ENCODE peak calls at places on chromosomes 12 and 14, in four cellular contexts. W is activated CD4-positive, alpha-beta memory T cell treated with anti-CD3 and anti-CD28 coated beads for 36 hours; T is GM04504; I is NCI-H2081 treated with DMSO at 0.1 percent for 48 hours. P is an unnamed sample.

GRCh38 chr14:83217492-83217891 is 1683.8 kb upstream of the SEL1L start:
- DNase-seq in W (no peak), T (peak), I (no peak), P (no peak)

GRCh38 chr14:93163570-93163969 is 21.1 kb downstream of the MOAP1 start:
- DNase-seq in W (no peak), T (no peak), I (no peak), P (no peak)

GRCh38 chr12:120890963-120891362 is 13.2 kb downstream of the SPPL3 start:
- DNase-seq in W (no peak), T (no peak), I (no peak), P (no peak)

GRCh38 chr14:35261774-35262173 is 30.4 kb upstream of the PSMA6 start:
- DNase-seq in W (no peak), T (no peak), I (no peak), P (no peak)

GRCh38 chr14:88551936-88552565 is 2.8 kb downstream of the PTPN21 start:
- DNase-seq in W (no peak), T (no peak), I (no peak), P (no peak)

GRCh38 chr12:123142518-123142840 is 8.4 kb downstream of the PITPNM2 start:
- DNase-seq in W (no peak), T (no peak), I (no peak), P (no peak)

GRCh38 chr12:23618718-23619117 is 330.8 kb downstream of the SOX5 start:
- DNase-seq in W (no peak), T (no peak), I (no peak), P (no peak)

GRCh38 chr12:20415641-20416040 is 47.3 kb downstream of the PDE3A start:
- DNase-seq in W (no peak), T (no peak), I (no peak), P (no peak)

GRCh38 chr12:117518594-117519270 is 157.3 kb upstream of the NOS1 start:
- DNase-seq in W (no peak), T (no peak), I (no peak), P (no peak)

GRCh38 chr12:106136263-106136662 is 2.5 kb downstream of the NUAK1 start:
- DNase-seq in W (peak), T (peak), I (peak), P (peak)

GRCh38 chr12:62629971-62630739 is 163.5 kb downstream of the MON2 start:
- DNase-seq in W (no peak), T (no peak), I (peak), P (no peak)

GRCh38 chr14:30389134-30389900 is 169.6 kb upstream of the G2E3 start:
- DNase-seq in W (peak), T (peak), I (no peak), P (no peak)

GRCh38 chr14:88463318-88463717 is 77.9 kb downstream of the SPATA7 start:
- DNase-seq in W (no peak), T (no peak), I (no peak), P (no peak)

GRCh38 chr14:65993103-65993502 is 493.1 kb upstream of the CCDC196 start:
- DNase-seq in W (peak), T (no peak), I (no peak), P (no peak)

GRCh38 chr12:41531147-41531829 is 343.2 kb downstream of the PDZRN4 start:
- DNase-seq in W (no peak), T (no peak), I (no peak), P (no peak)

GRCh38 chr12:3333583-3333982 is 157.4 kb upstream of the PRMT8 start:
- DNase-seq in W (no peak), T (no peak), I (no peak), P (no peak)

GRCh38 chr14:88289214-88289613 is 33.9 kb downstream of the KCNK10 start:
- DNase-seq in W (no peak), T (peak), I (no peak), P (peak)

GRCh38 chr12:56128669-56129209 is 672 bp downstream of the ESYT1 start:
- DNase-seq in W (no peak), T (no peak), I (no peak), P (no peak)

GRCh38 chr12:6871052-6871957 is 1.8 kb downstream of the SPSB2 start:
- DNase-seq in W (peak), T (no peak), I (no peak), P (no peak)